ENCODE peak calls at places on chromosomes 7 and 10, in six cellular contexts. One of them, this sample, is unnamed.

GRCh38 chr10:59323036-59323459 is 39.3 kb downstream of the FAM13C start:
- DNase-seq in sigmoid colon: no peak
- DNase-seq in H1: no peak
- DNase-seq in GM12878: no peak
- DNase-seq in esophagus muscularis mucosa: no peak
- DNase-seq in tibial nerve: no peak
- DNase-seq in this sample: no peak

GRCh38 chr10:34078798-34079470 is 736.2 kb downstream of the PARD3 start:
- DNase-seq in H1: no peak
- DNase-seq in sigmoid colon: peak
- DNase-seq in GM12878: no peak
- DNase-seq in tibial nerve: no peak
- DNase-seq in esophagus muscularis mucosa: peak
- DNase-seq in this sample: peak

GRCh38 chr7:68309806-68310205 is 1288.5 kb upstream of the AUTS2 start:
- DNase-seq in esophagus muscularis mucosa: no peak
- DNase-seq in tibial nerve: no peak
- DNase-seq in H1: no peak
- DNase-seq in sigmoid colon: no peak
- DNase-seq in GM12878: no peak
- DNase-seq in this sample: no peak

GRCh38 chr7:107661081-107661864 is 645 bp downstream of the SLC26A4 start:
- DNase-seq in tibial nerve: no peak
- DNase-seq in H1: no peak
- DNase-seq in esophagus muscularis mucosa: no peak
- DNase-seq in sigmoid colon: peak
- DNase-seq in GM12878: no peak
- DNase-seq in this sample: peak

GRCh38 chr7:110090113-110090820 is 1000.7 kb upstream of the LRRN3 start:
- DNase-seq in esophagus muscularis mucosa: no peak
- DNase-seq in GM12878: no peak
- DNase-seq in sigmoid colon: no peak
- DNase-seq in H1: no peak
- DNase-seq in tibial nerve: no peak
- DNase-seq in this sample: no peak

GRCh38 chr10:46992794-46993552 is 81.7 kb downstream of the PTPN20 start:
- DNase-seq in sigmoid colon: peak
- DNase-seq in GM12878: no peak
- DNase-seq in esophagus muscularis mucosa: no peak
- DNase-seq in tibial nerve: no peak
- DNase-seq in H1: no peak
- DNase-seq in this sample: no peak

GRCh38 chr7:3649250-3649649 is 348.2 kb downstream of the SDK1 start:
- DNase-seq in GM12878: no peak
- DNase-seq in esophagus muscularis mucosa: no peak
- DNase-seq in tibial nerve: no peak
- DNase-seq in sigmoid colon: no peak
- DNase-seq in H1: no peak
- DNase-seq in this sample: no peak

GRCh38 chr10:101565370-101565900 is 22.6 kb downstream of the POLL start:
- DNase-seq in esophagus muscularis mucosa: no peak
- DNase-seq in H1: no peak
- DNase-seq in sigmoid colon: peak
- DNase-seq in GM12878: no peak
- DNase-seq in tibial nerve: no peak
- DNase-seq in this sample: no peak

GRCh38 chr7:84041649-84042048 is 152.9 kb downstream of the SEMA3A start:
- DNase-seq in H1: no peak
- DNase-seq in tibial nerve: no peak
- DNase-seq in GM12878: no peak
- DNase-seq in esophagus muscularis mucosa: no peak
- DNase-seq in sigmoid colon: no peak
- DNase-seq in this sample: no peak
- H3K27ac ChIP-seq in H1: no peak
- H3K27ac ChIP-seq in tibial nerve: no peak
- H3K27ac ChIP-seq in GM12878: no peak
- H3K27ac ChIP-seq in esophagus muscularis mucosa: no peak
- H3K27ac ChIP-seq in sigmoid colon: no peak
- H3K27ac ChIP-seq in this sample: no peak

GRCh38 chr7:116772423-116772852 is 89.9 kb upstream of the CAPZA2 start:
- DNase-seq in H1: no peak
- DNase-seq in sigmoid colon: no peak
- DNase-seq in tibial nerve: no peak
- DNase-seq in GM12878: no peak
- DNase-seq in esophagus muscularis mucosa: no peak
- DNase-seq in this sample: no peak
- TF ChIP-seq EP300 in H1: no peak
- TF ChIP-seq EP300 in sigmoid colon: no peak
- TF ChIP-seq EP300 in tibial nerve: no peak
- TF ChIP-seq EP300 in GM12878: no peak
- TF ChIP-seq EP300 in esophagus muscularis mucosa: no peak
- TF ChIP-seq EP300 in this sample: no peak

GRCh38 chr7:76403780-76404494 is 5.6 kb downstream of the SSC4D start:
- DNase-seq in H1: no peak
- DNase-seq in tibial nerve: no peak
- DNase-seq in sigmoid colon: no peak
- DNase-seq in GM12878: no peak
- DNase-seq in esophagus muscularis mucosa: no peak
- DNase-seq in this sample: no peak
- H3K27ac ChIP-seq in H1: no peak
- H3K27ac ChIP-seq in tibial nerve: no peak
- H3K27ac ChIP-seq in sigmoid colon: peak
- H3K27ac ChIP-seq in GM12878: no peak
- H3K27ac ChIP-seq in esophagus muscularis mucosa: no peak
- H3K27ac ChIP-seq in this sample: no peak

GRCh38 chr10:86533328-86533727 is 11.7 kb upstream of the WAPL start:
- DNase-seq in GM12878: no peak
- DNase-seq in H1: no peak
- DNase-seq in sigmoid colon: no peak
- DNase-seq in tibial nerve: no peak
- DNase-seq in esophagus muscularis mucosa: no peak
- DNase-seq in this sample: no peak

GRCh38 chr10:86538547-86538946 is 17.0 kb upstream of the WAPL start:
- DNase-seq in esophagus muscularis mucosa: no peak
- DNase-seq in sigmoid colon: no peak
- DNase-seq in tibial nerve: no peak
- DNase-seq in H1: no peak
- DNase-seq in GM12878: no peak
- DNase-seq in this sample: no peak

GRCh38 chr10:86536294-86536861 is 14.8 kb upstream of the WAPL start:
- DNase-seq in sigmoid colon: no peak
- DNase-seq in esophagus muscularis mucosa: no peak
- DNase-seq in tibial nerve: no peak
- DNase-seq in H1: no peak
- DNase-seq in GM12878: no peak
- DNase-seq in this sample: no peak

DNA sequence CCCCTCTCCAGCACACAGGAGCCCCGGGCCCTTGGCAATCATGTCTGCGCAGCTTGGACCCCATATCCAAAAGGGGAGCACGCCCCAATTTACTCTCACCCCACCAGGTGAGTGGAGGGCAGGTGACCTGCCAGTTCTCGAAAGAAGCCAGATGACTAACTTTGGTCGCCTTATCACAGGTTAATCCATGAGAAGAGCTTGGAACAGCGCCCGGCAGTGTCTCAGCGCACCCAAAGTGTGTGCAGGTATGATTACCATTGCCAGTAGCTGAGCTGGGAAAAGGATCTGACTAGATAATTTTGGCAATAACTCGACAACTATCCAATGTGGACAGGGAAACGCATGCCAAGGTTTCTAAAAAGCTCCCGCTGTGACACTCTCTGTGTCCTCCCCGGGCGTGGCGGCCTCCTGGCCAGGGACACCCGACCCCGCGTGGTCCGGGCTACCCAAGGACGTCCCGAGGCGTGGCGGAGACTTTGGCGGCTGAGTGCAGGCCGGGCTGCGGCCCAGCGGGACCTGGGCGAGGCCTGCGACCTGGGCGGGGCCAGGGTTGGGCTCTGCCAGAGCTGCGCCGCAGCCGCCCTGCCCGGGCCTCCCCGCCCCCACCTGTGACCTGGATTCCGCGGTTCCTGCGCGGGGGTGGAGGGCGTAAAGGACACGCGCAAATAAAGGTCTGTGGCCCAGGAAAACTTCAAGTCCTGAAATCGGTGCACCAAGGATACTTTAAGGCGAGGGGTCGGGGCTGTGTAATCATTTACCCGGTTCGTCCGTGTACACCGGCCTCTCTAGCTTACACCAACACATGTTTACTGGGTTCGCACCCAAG is 13.7 kb upstream of the WAPL start:
- DNase-seq in esophagus muscularis mucosa: no peak
- DNase-seq in GM12878: no peak
- DNase-seq in sigmoid colon: peak
- DNase-seq in H1: no peak
- DNase-seq in tibial nerve: peak
- DNase-seq in this sample: peak
- TF ChIP-seq EP300 in esophagus muscularis mucosa: no peak
- TF ChIP-seq EP300 in GM12878: no peak
- TF ChIP-seq EP300 in sigmoid colon: no peak
- TF ChIP-seq EP300 in H1: no peak
- TF ChIP-seq EP300 in tibial nerve: no peak
- TF ChIP-seq EP300 in this sample: no peak